ENCODE peak calls at places on chromosome 11, in four cellular contexts. H, N, R and E are unnamed samples.

GRCh38 chr11:118895093-118896039 is 11.7 kb downstream of the CXCR5 start:
- DNase-seq in H (peak), N (peak), R (no peak), E (no peak)

GRCh38 chr11:118014022-118014421 is 27.8 kb downstream of the IL10RA start:
- DNase-seq in H (no peak), N (no peak), R (no peak), E (no peak)

GRCh38 chr11:69923196-69923595 is 104.0 kb upstream of the FGF3 start:
- DNase-seq in H (no peak), N (peak), R (no peak), E (no peak)

GRCh38 chr11:31797227-31798056 is 13.7 kb downstream of the PAX6 start:
- DNase-seq in H (no peak), N (no peak), R (no peak), E (no peak)

GRCh38 chr11:8059030-8059429 is 22.0 kb upstream of the TUB start:
- DNase-seq in H (no peak), N (no peak), R (no peak), E (no peak)

GRCh38 chr11:34507156-34507555 is 6.4 kb downstream of the ELF5 start:
- DNase-seq in H (no peak), N (no peak), R (no peak), E (no peak)

GRCh38 chr11:122863704-122864326 is 18.7 kb upstream of the JHY start:
- DNase-seq in H (peak), N (no peak), R (peak), E (no peak)

GRCh38 chr11:131099013-131099412 is 182.7 kb upstream of the SNX19 start:
- DNase-seq in H (no peak), N (no peak), R (no peak), E (no peak)

GRCh38 chr11:62611705-62612365 is 740 bp downstream of the EML3 start:
- DNase-seq in H (peak), N (peak), R (peak), E (no peak)

GRCh38 chr11:90701040-90701439 is 478.2 kb upstream of the CHORDC1 start:
- DNase-seq in H (no peak), N (no peak), R (no peak), E (no peak)

GRCh38 chr11:117818036-117818858 is 6.3 kb downstream of the FXYD2 start:
- DNase-seq in H (no peak), N (peak), R (peak), E (no peak)

GRCh38 chr11:73197348-73197747 is 20.7 kb upstream of the P2RY2 start:
- DNase-seq in H (no peak), N (no peak), R (no peak), E (no peak)

GRCh38 chr11:108851781-108852180 is 186.9 kb downstream of the DDX10 start:
- DNase-seq in H (no peak), N (no peak), R (no peak), E (no peak)

GRCh38 chr11:93209476-93209875 is 11.7 kb upstream of the SLC36A4 start:
- DNase-seq in H (no peak), N (no peak), R (no peak), E (no peak)

GRCh38 chr11:72114570-72114969 is 2.1 kb upstream of the ANAPC15 start:
- DNase-seq in H (no peak), N (no peak), R (no peak), E (no peak)

GRCh38 chr11:68266121-68266891 is 5.5 kb downstream of the C11orf24 start:
- DNase-seq in H (no peak), N (no peak), R (no peak), E (no peak)

GRCh38 chr11:69306821-69307220 is 12.9 kb downstream of the MYEOV start:
- DNase-seq in H (no peak), N (no peak), R (no peak), E (no peak)

GRCh38 chr11:350723-351255 is 18.5 kb upstream of the B4GALNT4 start:
- DNase-seq in H (peak), N (no peak), R (no peak), E (no peak)

GRCh38 chr11:75389276-75389605 is 10.1 kb upstream of the RPS3 start:
- DNase-seq in H (no peak), N (no peak), R (no peak), E (no peak)

GRCh38 chr11:131351848-131352247 is 18.6 kb upstream of the NTM start:
- DNase-seq in H (no peak), N (no peak), R (no peak), E (no peak)

GRCh38 chr11:8356731-8357504 is 93.2 kb upstream of the LMO1 start:
- DNase-seq in H (no peak), N (peak), R (no peak), E (no peak)

GRCh38 chr11:101445761-101446160 is 138.0 kb downstream of the TRPC6 start:
- DNase-seq in H (no peak), N (no peak), R (no peak), E (no peak)

GRCh38 chr11:124123587-124123986 is 8.3 kb downstream of the VWA5A start:
- DNase-seq in H (peak), N (no peak), R (no peak), E (no peak)
- TF ChIP-seq CTCF in H (peak), N (no peak), R (no peak), E (peak)

GRCh38 chr11:47642099-47642855 is at the start of gene MTCH2:
- DNase-seq in H (peak), N (peak), R (peak), E (peak)
- TF ChIP-seq CTCF in H (no peak), N (peak), R (no peak), E (peak)

DNA sequence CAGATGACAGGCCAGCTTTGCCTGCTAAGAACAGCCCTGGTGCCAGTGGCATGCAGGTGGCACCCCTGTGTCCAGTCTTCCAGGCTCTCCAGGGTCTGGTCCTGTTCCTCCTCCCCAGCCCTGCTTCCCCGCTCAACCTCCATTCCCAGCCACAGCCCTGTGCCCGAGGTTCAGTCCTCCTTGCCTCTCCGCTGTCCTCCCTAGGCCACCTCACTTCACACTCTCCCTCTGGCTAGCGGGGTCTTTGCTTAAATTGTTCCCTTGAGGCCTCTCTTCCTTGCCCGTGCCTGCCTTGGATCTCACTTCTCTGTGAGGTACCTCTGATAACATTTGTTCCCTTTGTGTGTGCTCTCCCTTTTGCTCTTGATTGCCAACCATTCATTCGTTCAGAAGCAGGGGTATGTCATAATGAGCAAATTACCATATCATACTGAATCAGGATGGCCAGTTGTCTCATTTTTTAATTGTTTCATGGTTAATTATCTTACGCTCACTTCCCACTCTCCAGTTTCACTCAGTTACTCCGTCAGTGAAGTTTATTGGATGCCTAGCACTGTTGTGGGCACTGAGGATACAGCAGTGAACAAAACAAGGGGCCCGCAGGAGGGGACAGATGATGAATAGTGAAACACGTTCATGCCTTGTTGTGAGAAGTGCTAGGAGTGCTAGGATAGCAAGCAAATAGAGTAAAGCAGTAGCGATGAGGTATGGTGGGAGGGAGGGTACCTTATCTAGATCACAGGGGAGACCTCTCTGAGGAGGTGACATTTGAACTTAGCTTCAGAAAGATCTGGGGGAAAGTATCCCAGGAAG is 7.4 kb downstream of the BMAL1 start:
- DNase-seq in H (no peak), N (no peak), R (no peak), E (no peak)
- TF ChIP-seq CTCF in H (no peak), N (no peak), R (no peak), E (no peak)

DNA sequence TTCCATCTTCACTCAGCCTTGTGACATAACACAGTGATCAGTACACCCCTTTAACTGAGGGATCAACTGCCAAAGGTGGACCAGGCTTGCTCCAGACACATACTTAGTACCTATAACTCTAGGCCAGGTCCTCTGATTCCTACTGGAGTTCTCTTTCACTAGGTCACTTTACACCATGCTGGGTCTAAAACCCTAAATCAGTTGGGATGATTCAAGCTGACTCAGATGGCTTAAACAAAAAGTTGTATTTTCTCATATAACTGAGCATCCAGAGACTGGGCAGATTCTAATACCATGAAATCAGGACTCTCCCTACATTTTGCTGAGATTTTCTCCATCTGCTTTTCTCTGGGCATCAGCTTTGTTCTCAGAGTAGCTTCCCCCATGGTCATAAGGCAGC is 26.0 kb upstream of the FLI1 start:
- DNase-seq in H (no peak), N (no peak), R (no peak), E (no peak)
- TF ChIP-seq CTCF in H (no peak), N (no peak), R (no peak), E (no peak)

DNA sequence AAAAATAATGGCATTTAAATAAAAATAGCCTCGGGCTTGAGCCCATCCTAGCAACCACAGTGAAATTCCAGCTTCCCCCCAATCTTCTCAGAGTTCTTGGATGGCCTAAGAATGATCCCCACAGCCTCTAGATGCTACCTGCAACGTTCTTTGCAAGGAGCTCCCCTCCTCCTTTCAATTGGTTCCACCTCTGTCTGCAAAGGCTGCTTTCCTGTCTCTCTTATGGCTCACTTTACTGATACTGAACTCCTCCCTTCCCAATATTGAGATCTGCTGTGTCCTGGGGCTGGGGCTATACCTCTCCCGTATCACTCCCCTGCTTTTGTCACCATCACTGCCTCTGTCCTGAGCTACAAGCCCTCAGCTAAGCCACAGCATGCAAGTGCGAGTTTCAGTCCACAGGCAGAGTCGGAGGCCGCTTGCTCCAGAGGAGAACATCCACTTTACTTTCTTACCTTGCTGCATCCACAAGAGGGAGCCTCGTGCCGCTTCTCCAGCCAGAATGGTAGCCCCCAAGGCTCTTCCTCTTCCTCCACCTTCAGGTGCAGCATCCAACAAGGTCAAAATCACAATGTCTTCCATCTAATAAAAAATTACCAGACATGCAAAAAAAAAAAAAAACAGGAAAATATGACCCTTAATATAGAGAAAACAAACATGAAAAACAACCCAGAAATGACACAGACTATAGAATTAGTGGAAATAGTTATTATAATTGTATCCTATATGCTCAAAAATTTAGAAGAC is 48.6 kb upstream of the TMEM45B start:
- DNase-seq in H (peak), N (no peak), R (peak), E (no peak)
- TF ChIP-seq CTCF in H (peak), N (peak), R (peak), E (peak)

GRCh38 chr11:27212248-27212780 is 150.7 kb downstream of the CCDC34 start:
- DNase-seq in H (no peak), N (no peak), R (no peak), E (no peak)

GRCh38 chr11:27213232-27213660 is 149.8 kb downstream of the CCDC34 start:
- DNase-seq in H (no peak), N (no peak), R (peak), E (no peak)

GRCh38 chr11:27209562-27210005 is 153.4 kb downstream of the CCDC34 start:
- DNase-seq in H (no peak), N (no peak), R (peak), E (no peak)

GRCh38 chr11:27210509-27210908 is 152.5 kb downstream of the CCDC34 start:
- DNase-seq in H (no peak), N (no peak), R (no peak), E (no peak)

GRCh38 chr11:27211370-27212127 is 151.5 kb downstream of the CCDC34 start:
- DNase-seq in H (peak), N (no peak), R (no peak), E (no peak)
- TF ChIP-seq CTCF in H (peak), N (peak), R (peak), E (peak)

GRCh38 chr11:86978756-86979608 is 23.8 kb upstream of the FZD4 start:
- DNase-seq in H (peak), N (no peak), R (peak), E (no peak)
- TF ChIP-seq CTCF in H (peak), N (peak), R (peak), E (peak)

GRCh38 chr11:102794382-102794781 is 3.6 kb downstream of the MMP1 start:
- DNase-seq in H (peak), N (no peak), R (peak), E (no peak)
- TF ChIP-seq CTCF in H (peak), N (no peak), R (peak), E (peak)

GRCh38 chr11:57323503-57324153 is 1.1 kb downstream of the TNKS1BP1 start:
- DNase-seq in H (no peak), N (no peak), R (peak), E (no peak)
- TF ChIP-seq CTCF in H (no peak), N (no peak), R (no peak), E (no peak)

GRCh38 chr11:11618973-11619435 is 2.8 kb downstream of the GALNT18 start:
- DNase-seq in H (peak), N (no peak), R (no peak), E (no peak)

GRCh38 chr11:11622772-11623531 is 1.1 kb upstream of the GALNT18 start:
- DNase-seq in H (no peak), N (no peak), R (no peak), E (no peak)

GRCh38 chr11:11620251-11620965 is 1.4 kb downstream of the GALNT18 start:
- DNase-seq in H (peak), N (peak), R (no peak), E (peak)

GRCh38 chr11:11621881-11622706 is at the start of gene GALNT18:
- DNase-seq in H (peak), N (peak), R (peak), E (peak)

GRCh38 chr11:11620966-11621880 is 582 bp downstream of the GALNT18 start:
- DNase-seq in H (peak), N (peak), R (peak), E (no peak)
- TF ChIP-seq CTCF in H (no peak), N (peak), R (no peak), E (no peak)